ENCODE peak calls at places on chromosome 4, in eight cellular contexts. One of them, this sample, is unnamed.

GRCh38 chr4:176123710-176124407 is 58.2 kb downstream of the WDR17 start:
- DNase-seq in Kasumi-1: no peak
- DNase-seq in effector CD4-positive, alpha-beta T cell: no peak
- DNase-seq in uterus: no peak
- DNase-seq in bronchial epithelial cell: peak; percentile 14
- DNase-seq in PC-9: peak; percentile 2
- DNase-seq in HT-29: peak; percentile 24
- DNase-seq in HFFc6: peak; percentile 16
- DNase-seq in this sample: peak; percentile 22

GRCh38 chr4:67983333-67983732 is 20.0 kb upstream of the TMPRSS11A start:
- DNase-seq in PC-9: no peak
- DNase-seq in HFFc6: no peak
- DNase-seq in uterus: no peak
- DNase-seq in bronchial epithelial cell: peak; percentile 87
- DNase-seq in effector CD4-positive, alpha-beta T cell: no peak
- DNase-seq in Kasumi-1: no peak
- DNase-seq in HT-29: no peak
- DNase-seq in this sample: no peak

GRCh38 chr4:77877167-77877566 is 14.5 kb downstream of the MRPL1 start:
- DNase-seq in Kasumi-1: no peak
- DNase-seq in HFFc6: no peak
- DNase-seq in bronchial epithelial cell: no peak
- DNase-seq in effector CD4-positive, alpha-beta T cell: no peak
- DNase-seq in uterus: no peak
- DNase-seq in PC-9: no peak
- DNase-seq in HT-29: no peak
- DNase-seq in this sample: no peak

GRCh38 chr4:26753642-26754041 is 107.0 kb upstream of the STIM2 start:
- DNase-seq in effector CD4-positive, alpha-beta T cell: no peak
- DNase-seq in bronchial epithelial cell: peak; percentile 77
- DNase-seq in PC-9: no peak
- DNase-seq in uterus: no peak
- DNase-seq in HT-29: no peak
- DNase-seq in Kasumi-1: no peak
- DNase-seq in HFFc6: no peak
- DNase-seq in this sample: peak; percentile 39

GRCh38 chr4:166257891-166258290 is 384.9 kb downstream of the TLL1 start:
- DNase-seq in HT-29: no peak
- DNase-seq in bronchial epithelial cell: no peak
- DNase-seq in Kasumi-1: no peak
- DNase-seq in HFFc6: no peak
- DNase-seq in uterus: no peak
- DNase-seq in effector CD4-positive, alpha-beta T cell: no peak
- DNase-seq in PC-9: no peak
- DNase-seq in this sample: no peak

GRCh38 chr4:102342404-102343074 is 2.7 kb downstream of the SLC39A8 start:
- DNase-seq in PC-9: no peak
- DNase-seq in Kasumi-1: no peak
- DNase-seq in HT-29: no peak
- DNase-seq in bronchial epithelial cell: no peak
- DNase-seq in effector CD4-positive, alpha-beta T cell: no peak
- DNase-seq in HFFc6: no peak
- DNase-seq in uterus: no peak
- DNase-seq in this sample: no peak

GRCh38 chr4:173288296-173288695 is 45.9 kb downstream of the HMGB2 start:
- DNase-seq in uterus: peak; percentile 29
- DNase-seq in PC-9: peak; percentile 12
- DNase-seq in HT-29: peak; percentile 57
- DNase-seq in effector CD4-positive, alpha-beta T cell: peak; percentile 68
- DNase-seq in HFFc6: peak; percentile 58
- DNase-seq in bronchial epithelial cell: peak; percentile 52
- DNase-seq in Kasumi-1: peak; percentile 84
- DNase-seq in this sample: peak; percentile 85

GRCh38 chr4:186723207-186724047 is at the start of gene FAT1:
- DNase-seq in Kasumi-1: no peak
- DNase-seq in bronchial epithelial cell: no peak
- DNase-seq in uterus: peak; percentile 73
- DNase-seq in effector CD4-positive, alpha-beta T cell: no peak
- DNase-seq in HFFc6: peak; percentile 41
- DNase-seq in HT-29: peak; percentile 71
- DNase-seq in PC-9: peak; percentile 59
- DNase-seq in this sample: peak; percentile 90

GRCh38 chr4:154507170-154507569 is 15.6 kb upstream of the DCHS2 start:
- DNase-seq in bronchial epithelial cell: peak; percentile 97
- DNase-seq in HT-29: peak; percentile 25
- DNase-seq in PC-9: peak; percentile 69
- DNase-seq in Kasumi-1: no peak
- DNase-seq in uterus: no peak
- DNase-seq in effector CD4-positive, alpha-beta T cell: no peak
- DNase-seq in HFFc6: no peak
- DNase-seq in this sample: peak; percentile 15

GRCh38 chr4:127131527-127131926 is 501.2 kb upstream of the INTU start:
- DNase-seq in HT-29: no peak
- DNase-seq in PC-9: no peak
- DNase-seq in Kasumi-1: no peak
- DNase-seq in bronchial epithelial cell: no peak
- DNase-seq in uterus: no peak
- DNase-seq in effector CD4-positive, alpha-beta T cell: no peak
- DNase-seq in HFFc6: no peak
- DNase-seq in this sample: no peak

GRCh38 chr4:79757580-79757979 is 315.4 kb downstream of the ANTXR2 start:
- DNase-seq in effector CD4-positive, alpha-beta T cell: no peak
- DNase-seq in Kasumi-1: no peak
- DNase-seq in bronchial epithelial cell: no peak
- DNase-seq in PC-9: no peak
- DNase-seq in HFFc6: peak; percentile 2
- DNase-seq in HT-29: no peak
- DNase-seq in uterus: no peak
- DNase-seq in this sample: no peak

GRCh38 chr4:185096032-185096653 is 46.9 kb upstream of the SLC25A4 start:
- DNase-seq in effector CD4-positive, alpha-beta T cell: no peak
- DNase-seq in bronchial epithelial cell: peak; percentile 46
- DNase-seq in HFFc6: peak; percentile 13
- DNase-seq in PC-9: peak; percentile 20
- DNase-seq in uterus: no peak
- DNase-seq in HT-29: peak; percentile 53
- DNase-seq in Kasumi-1: peak; percentile 67
- DNase-seq in this sample: peak; percentile 63

GRCh38 chr4:73275318-73275654 is 16.7 kb upstream of the ANKRD17 start:
- DNase-seq in uterus: no peak
- DNase-seq in Kasumi-1: no peak
- DNase-seq in HFFc6: no peak
- DNase-seq in HT-29: no peak
- DNase-seq in bronchial epithelial cell: no peak
- DNase-seq in PC-9: no peak
- DNase-seq in effector CD4-positive, alpha-beta T cell: no peak
- DNase-seq in this sample: no peak

GRCh38 chr4:48254381-48255072 is 15.1 kb downstream of the TEC start:
- DNase-seq in HT-29: no peak
- DNase-seq in HFFc6: peak; percentile 32
- DNase-seq in PC-9: no peak
- DNase-seq in uterus: no peak
- DNase-seq in Kasumi-1: no peak
- DNase-seq in bronchial epithelial cell: no peak
- DNase-seq in effector CD4-positive, alpha-beta T cell: no peak
- DNase-seq in this sample: no peak

GRCh38 chr4:37648084-37648817 is 37.9 kb downstream of the RELL1 start:
- DNase-seq in bronchial epithelial cell: peak; percentile 94
- DNase-seq in uterus: peak; percentile 70
- DNase-seq in HT-29: peak; percentile 93
- DNase-seq in effector CD4-positive, alpha-beta T cell: no peak
- DNase-seq in PC-9: peak; percentile 83
- DNase-seq in HFFc6: peak; percentile 92
- DNase-seq in Kasumi-1: no peak
- DNase-seq in this sample: peak; percentile 92

GRCh38 chr4:173519130-173520101 is 10.6 kb downstream of the HAND2 start:
- DNase-seq in effector CD4-positive, alpha-beta T cell: no peak
- DNase-seq in HFFc6: no peak
- DNase-seq in PC-9: no peak
- DNase-seq in uterus: peak; percentile 72
- DNase-seq in HT-29: no peak
- DNase-seq in bronchial epithelial cell: no peak
- DNase-seq in Kasumi-1: no peak
- DNase-seq in this sample: peak; percentile 69

GRCh38 chr4:104093247-104093646 is 373.5 kb upstream of the TACR3 start:
- DNase-seq in HT-29: no peak
- DNase-seq in PC-9: no peak
- DNase-seq in effector CD4-positive, alpha-beta T cell: no peak
- DNase-seq in HFFc6: no peak
- DNase-seq in uterus: no peak
- DNase-seq in bronchial epithelial cell: no peak
- DNase-seq in Kasumi-1: no peak
- DNase-seq in this sample: no peak

GRCh38 chr4:152063301-152064235 is 302.8 kb upstream of the GATB start:
- DNase-seq in uterus: no peak
- DNase-seq in bronchial epithelial cell: peak; percentile 26
- DNase-seq in effector CD4-positive, alpha-beta T cell: peak; percentile 36
- DNase-seq in Kasumi-1: no peak
- DNase-seq in PC-9: no peak
- DNase-seq in HFFc6: peak; percentile 47
- DNase-seq in HT-29: peak; percentile 23
- DNase-seq in this sample: peak; percentile 70

GRCh38 chr4:60314367-60314766 is 885.8 kb upstream of the ADGRL3 start:
- DNase-seq in uterus: no peak
- DNase-seq in effector CD4-positive, alpha-beta T cell: no peak
- DNase-seq in bronchial epithelial cell: no peak
- DNase-seq in Kasumi-1: no peak
- DNase-seq in HFFc6: no peak
- DNase-seq in PC-9: no peak
- DNase-seq in HT-29: no peak
- DNase-seq in this sample: no peak

GRCh38 chr4:178142724-178143123 is 700.5 kb upstream of the AGA start:
- DNase-seq in bronchial epithelial cell: peak; percentile 22
- DNase-seq in HFFc6: no peak
- DNase-seq in effector CD4-positive, alpha-beta T cell: no peak
- DNase-seq in HT-29: no peak
- DNase-seq in PC-9: no peak
- DNase-seq in uterus: no peak
- DNase-seq in Kasumi-1: no peak
- DNase-seq in this sample: no peak

GRCh38 chr4:8592366-8593267 is at the start of gene CPZ:
- DNase-seq in Kasumi-1: no peak
- DNase-seq in bronchial epithelial cell: no peak
- DNase-seq in uterus: peak; percentile 37
- DNase-seq in effector CD4-positive, alpha-beta T cell: no peak
- DNase-seq in HFFc6: no peak
- DNase-seq in HT-29: no peak
- DNase-seq in PC-9: no peak
- DNase-seq in this sample: peak; percentile 74

GRCh38 chr4:82005153-82005552 is 368.6 kb downstream of the HNRNPD start:
- DNase-seq in HT-29: peak; percentile 39
- DNase-seq in bronchial epithelial cell: peak; percentile 45
- DNase-seq in HFFc6: no peak
- DNase-seq in Kasumi-1: no peak
- DNase-seq in effector CD4-positive, alpha-beta T cell: no peak
- DNase-seq in PC-9: no peak
- DNase-seq in uterus: no peak
- DNase-seq in this sample: no peak

GRCh38 chr4:7767526-7767925 is 172.1 kb downstream of the AFAP1 start:
- DNase-seq in HT-29: no peak
- DNase-seq in PC-9: no peak
- DNase-seq in Kasumi-1: no peak
- DNase-seq in uterus: no peak
- DNase-seq in effector CD4-positive, alpha-beta T cell: no peak
- DNase-seq in bronchial epithelial cell: no peak
- DNase-seq in HFFc6: no peak
- DNase-seq in this sample: no peak

GRCh38 chr4:146098397-146098796 is 77.1 kb upstream of the LSM6 start:
- DNase-seq in PC-9: no peak
- DNase-seq in bronchial epithelial cell: no peak
- DNase-seq in uterus: no peak
- DNase-seq in HT-29: no peak
- DNase-seq in Kasumi-1: no peak
- DNase-seq in effector CD4-positive, alpha-beta T cell: no peak
- DNase-seq in HFFc6: no peak
- DNase-seq in this sample: no peak

GRCh38 chr4:141056473-141056872 is 76.8 kb downstream of the RNF150 start:
- DNase-seq in HFFc6: no peak
- DNase-seq in uterus: no peak
- DNase-seq in HT-29: no peak
- DNase-seq in effector CD4-positive, alpha-beta T cell: no peak
- DNase-seq in Kasumi-1: no peak
- DNase-seq in bronchial epithelial cell: no peak
- DNase-seq in PC-9: no peak
- DNase-seq in this sample: no peak

GRCh38 chr4:145083891-145084640 is 13.9 kb downstream of the ANAPC10 start:
- DNase-seq in PC-9: no peak
- DNase-seq in HFFc6: no peak
- DNase-seq in uterus: no peak
- DNase-seq in bronchial epithelial cell: peak; percentile 66
- DNase-seq in Kasumi-1: no peak
- DNase-seq in effector CD4-positive, alpha-beta T cell: no peak
- DNase-seq in HT-29: no peak
- DNase-seq in this sample: no peak

GRCh38 chr4:148043990-148044645 is 312.2 kb downstream of the ARHGAP10 start:
- DNase-seq in effector CD4-positive, alpha-beta T cell: no peak
- DNase-seq in uterus: no peak
- DNase-seq in Kasumi-1: no peak
- DNase-seq in HT-29: no peak
- DNase-seq in PC-9: no peak
- DNase-seq in HFFc6: no peak
- DNase-seq in bronchial epithelial cell: no peak
- DNase-seq in this sample: no peak

GRCh38 chr4:108355523-108356208 is 186.9 kb upstream of the LEF1 start:
- DNase-seq in PC-9: no peak
- DNase-seq in HT-29: no peak
- DNase-seq in bronchial epithelial cell: no peak
- DNase-seq in HFFc6: no peak
- DNase-seq in uterus: no peak
- DNase-seq in effector CD4-positive, alpha-beta T cell: peak; percentile 24
- DNase-seq in Kasumi-1: no peak
- DNase-seq in this sample: no peak

GRCh38 chr4:83757121-83757621 is 221.3 kb downstream of the GPAT3 start:
- DNase-seq in bronchial epithelial cell: peak; percentile 79
- DNase-seq in uterus: no peak
- DNase-seq in effector CD4-positive, alpha-beta T cell: no peak
- DNase-seq in PC-9: peak; percentile 2
- DNase-seq in HT-29: no peak
- DNase-seq in HFFc6: no peak
- DNase-seq in Kasumi-1: no peak
- DNase-seq in this sample: peak; percentile 41

GRCh38 chr4:183241771-183242170 is 78.3 kb downstream of the CLDN22 start:
- DNase-seq in PC-9: no peak
- DNase-seq in uterus: no peak
- DNase-seq in HT-29: no peak
- DNase-seq in effector CD4-positive, alpha-beta T cell: no peak
- DNase-seq in HFFc6: no peak
- DNase-seq in bronchial epithelial cell: no peak
- DNase-seq in Kasumi-1: no peak
- DNase-seq in this sample: no peak

GRCh38 chr4:57190651-57191481 is 80.7 kb upstream of the IGFBP7 start:
- DNase-seq in HT-29: peak; percentile 66
- DNase-seq in HFFc6: peak; percentile 27
- DNase-seq in PC-9: peak; percentile 2
- DNase-seq in effector CD4-positive, alpha-beta T cell: no peak
- DNase-seq in bronchial epithelial cell: peak; percentile 23
- DNase-seq in uterus: no peak
- DNase-seq in Kasumi-1: peak; percentile 69
- DNase-seq in this sample: peak; percentile 56